ENCODE peak calls at places on chromosomes 13 and 19, in four cellular contexts. Y is activated naive CD4-positive, alpha-beta T cell treated with anti-CD3 and anti-CD28 coated beads, Interleukin-2, amount 50 U/mL, for 72 hours; C is AG04449; J is stimulated activated CD8-positive, alpha-beta memory T cell treated with anti-CD3 and anti-CD28 coated beads, Interleukin-12 subunit alpha, Interleukin-12 subunit beta, amount 100 ng/mL, for 4 hours. T is an unnamed sample.

GRCh38 chr13:33272531-33273124 is 12.9 kb downstream of the STARD13 start:
- DNase-seq in Y (no peak), C (no peak), J (no peak), T (no peak)

GRCh38 chr19:15702590-15702930 is 25.3 kb upstream of the OR10H2 start:
- DNase-seq in Y (peak; percentile 21), C (peak; percentile 2), J (no peak), T (peak; percentile 43)

GRCh38 chr13:110564472-110564985 is 3.0 kb upstream of the RAB20 start:
- DNase-seq in Y (no peak), C (no peak), J (no peak), T (no peak)

GRCh38 chr19:1401138-1401888 is at the start of gene GAMT:
- DNase-seq in Y (peak; percentile 74), C (no peak), J (peak; percentile 43), T (peak; percentile 16)

GRCh38 chr19:33906578-33907335 is 110.1 kb downstream of the KCTD15 start:
- DNase-seq in Y (no peak), C (no peak), J (no peak), T (no peak)

GRCh38 chr13:113976711-113977684 is 3.1 kb upstream of the C13orf46 start:
- DNase-seq in Y (no peak), C (peak; percentile 7), J (no peak), T (no peak)

GRCh38 chr13:111900390-111901180 is 166.4 kb upstream of the SOX1 start:
- DNase-seq in Y (no peak), C (no peak), J (no peak), T (no peak)

GRCh38 chr19:17107546-17108452 is 32.2 kb downstream of the MYO9B start:
- DNase-seq in Y (no peak), C (peak; percentile 83), J (no peak), T (no peak)

GRCh38 chr19:48121909-48122371 is 11.3 kb upstream of the PLA2G4C start:
- DNase-seq in Y (no peak), C (no peak), J (no peak), T (no peak)

GRCh38 chr19:55383789-55384575 is at the start of gene TMEM238:
- DNase-seq in Y (peak; percentile 63), C (no peak), J (no peak), T (peak; percentile 68)

GRCh38 chr19:15249912-15250634 is 17.8 kb upstream of the EPHX3 start:
- DNase-seq in Y (no peak), C (peak; percentile 86), J (no peak), T (no peak)

GRCh38 chr19:39307233-39307821 is 11.1 kb downstream of the IFNL1 start:
- DNase-seq in Y (no peak), C (no peak), J (no peak), T (peak; percentile 72)

GRCh38 chr13:46756977-46757376 is 40.0 kb downstream of the ESD start:
- DNase-seq in Y (no peak), C (no peak), J (no peak), T (no peak)

GRCh38 chr19:52492991-52493470 is 34.4 kb upstream of the ZNF808 start:
- DNase-seq in Y (no peak), C (no peak), J (no peak), T (no peak)

GRCh38 chr19:38496603-38497487 is 63.4 kb downstream of the RYR1 start:
- DNase-seq in Y (no peak), C (no peak), J (no peak), T (no peak)

GRCh38 chr19:4606921-4607678 is 32.2 kb upstream of the TNFAIP8L1 start:
- DNase-seq in Y (no peak), C (no peak), J (no peak), T (peak; percentile 96)

GRCh38 chr19:45420356-45420755 is 3.4 kb downstream of the ERCC1 start:
- DNase-seq in Y (no peak), C (no peak), J (no peak), T (no peak)

GRCh38 chr19:5308471-5309437 is 31.9 kb downstream of the PTPRS start:
- DNase-seq in Y (no peak), C (peak; percentile 47), J (no peak), T (peak; percentile 86)

GRCh38 chr13:84455143-84455905 is 573.0 kb upstream of the SLITRK1 start:
- DNase-seq in Y (no peak), C (no peak), J (no peak), T (no peak)

GRCh38 chr19:54158812-54159351 is 639 bp downstream of the LENG1 start:
- DNase-seq in Y (peak; percentile 41), C (no peak), J (no peak), T (no peak)

GRCh38 chr19:16626796-16627193 is 1.2 kb downstream of the MED26 start:
- DNase-seq in Y (peak; percentile 17), C (no peak), J (no peak), T (no peak)

GRCh38 chr19:8389891-8390616 is at the start of gene RAB11B:
- DNase-seq in Y (peak; percentile 96), C (peak; percentile 99), J (peak; percentile 93), T (peak; percentile 100)

GRCh38 chr13:96710166-96710866 is 284.0 kb downstream of the OXGR1 start:
- DNase-seq in Y (no peak), C (no peak), J (no peak), T (no peak)

GRCh38 chr19:54164369-54165068 is 5.0 kb upstream of the LENG1 start:
- DNase-seq in Y (peak; percentile 65), C (no peak), J (peak; percentile 21), T (no peak)

T was measured in NCI-H1105 treated with DMSO at 0.1 percent for 48 hours.